ENCODE peak calls at places on chromosomes 7 and 10, in five cellular contexts. X is GM13976, C is SK-N-SH, W is tibial artery, Z is MCF 10A. E is an unnamed sample.

GRCh38 chr7:11843113-11843765 is 11.2 kb upstream of the THSD7A start:
- DNase-seq in X (no peak), C (no peak), W (no peak), Z (no peak), E (no peak)

GRCh38 chr10:93680414-93681047 is 21.9 kb downstream of the FRA10AC1 start:
- DNase-seq in X (peak), C (peak), W (no peak), Z (peak), E (peak)

GRCh38 chr10:32095116-32095733 is 39.0 kb upstream of the KIF5B start:
- DNase-seq in X (no peak), C (no peak), W (no peak), Z (peak), E (no peak)

GRCh38 chr7:85489498-85489897 is 302.6 kb upstream of the SEMA3D start:
- DNase-seq in X (no peak), C (no peak), W (no peak), Z (no peak), E (no peak)

GRCh38 chr10:129916506-129916995 is 47.5 kb downstream of the EBF3 start:
- DNase-seq in X (no peak), C (no peak), W (peak), Z (no peak), E (no peak)

GRCh38 chr7:104272767-104273384 is 55.5 kb upstream of the LHFPL3 start:
- DNase-seq in X (peak), C (peak), W (no peak), Z (peak), E (peak)

GRCh38 chr7:88253640-88254039 is 33.8 kb upstream of the SRI start:
- DNase-seq in X (no peak), C (no peak), W (no peak), Z (no peak), E (no peak)

GRCh38 chr10:88157981-88158465 is 294.6 kb downstream of the PTEN start:
- DNase-seq in X (no peak), C (no peak), W (no peak), Z (peak), E (peak)

GRCh38 chr10:32983333-32983909 is 25.4 kb upstream of the ITGB1 start:
- DNase-seq in X (no peak), C (peak), W (no peak), Z (peak), E (peak)

GRCh38 chr10:114716811-114717404 is 58.8 kb upstream of the ABLIM1 start:
- DNase-seq in X (no peak), C (no peak), W (no peak), Z (no peak), E (no peak)

GRCh38 chr10:92662852-92663251 is 26.9 kb upstream of the HHEX start:
- DNase-seq in X (no peak), C (no peak), W (no peak), Z (no peak), E (no peak)

GRCh38 chr10:60704480-60704879 is 73.8 kb upstream of the CDK1 start:
- DNase-seq in X (no peak), C (no peak), W (no peak), Z (no peak), E (no peak)

GRCh38 chr7:157875230-157876179 is 538.7 kb downstream of the DNAJB6 start:
- DNase-seq in X (no peak), C (peak), W (no peak), Z (no peak), E (no peak)

GRCh38 chr7:24980695-24981543 is 941 bp upstream of the OSBPL3 start:
- DNase-seq in X (peak), C (no peak), W (no peak), Z (peak), E (peak)

GRCh38 chr10:92082583-92083280 is 159.2 kb downstream of the BTAF1 start:
- DNase-seq in X (no peak), C (no peak), W (no peak), Z (peak), E (no peak)

GRCh38 chr7:6571160-6571779 is 6.0 kb upstream of the ZDHHC4 start:
- DNase-seq in X (no peak), C (no peak), W (no peak), Z (peak), E (no peak)

GRCh38 chr7:90503379-90503778 is 33.9 kb downstream of the PTTG1IP2 start:
- DNase-seq in X (no peak), C (no peak), W (no peak), Z (no peak), E (no peak)

GRCh38 chr7:5646846-5647245 is 134.6 kb downstream of the RNF216 start:
- DNase-seq in X (no peak), C (no peak), W (no peak), Z (peak), E (peak)

GRCh38 chr10:102515724-102516123 is 12.0 kb downstream of the SUFU start:
- DNase-seq in X (no peak), C (no peak), W (peak), Z (no peak), E (no peak)

GRCh38 chr10:49308881-49309280 is 9.9 kb downstream of the C10orf71 start:
- DNase-seq in X (no peak), C (no peak), W (no peak), Z (no peak), E (no peak)

GRCh38 chr10:124091646-124092269 is 1.6 kb downstream of the CHST15 start:
- DNase-seq in X (peak), C (peak), W (peak), Z (no peak), E (peak)

GRCh38 chr10:89235073-89235798 is 16.3 kb downstream of the LIPA start:
- DNase-seq in X (no peak), C (no peak), W (peak), Z (no peak), E (no peak)

GRCh38 chr7:137439829-137440433 is 96.4 kb upstream of the PTN start:
- DNase-seq in X (no peak), C (no peak), W (no peak), Z (no peak), E (no peak)

GRCh38 chr10:95660283-95660682 is 3.8 kb upstream of the ALDH18A1 start:
- DNase-seq in X (no peak), C (no peak), W (no peak), Z (peak), E (no peak)

GRCh38 chr10:101769541-101770180 is 6.3 kb downstream of the FGF8 start:
- DNase-seq in X (peak), C (peak), W (no peak), Z (no peak), E (no peak)

GRCh38 chr10:23171232-23171876 is 20.8 kb upstream of the PTF1A start:
- DNase-seq in X (peak), C (no peak), W (no peak), Z (peak), E (peak)

GRCh38 chr10:49333192-49333591 is 34.2 kb downstream of the C10orf71 start:
- DNase-seq in X (no peak), C (no peak), W (no peak), Z (no peak), E (no peak)

GRCh38 chr7:140081774-140082425 is 19.1 kb upstream of the PARP12 start:
- DNase-seq in X (no peak), C (no peak), W (no peak), Z (peak), E (no peak)

GRCh38 chr7:132112632-132113031 is 463.6 kb downstream of the PLXNA4 start:
- DNase-seq in X (no peak), C (no peak), W (no peak), Z (no peak), E (no peak)

GRCh38 chr7:141335164-141335563 is 216.0 kb upstream of the AGK start:
- DNase-seq in X (no peak), C (no peak), W (no peak), Z (no peak), E (no peak)
- TF ChIP-seq CTCF in X (no peak), C (no peak), W (no peak), Z (no peak), E (no peak)

GRCh38 chr10:119358140-119358512 is 150.8 kb downstream of the GRK5 start:
- DNase-seq in X (no peak), C (no peak), W (no peak), Z (no peak), E (no peak)

GRCh38 chr10:119358567-119358966 is 151.2 kb downstream of the GRK5 start:
- DNase-seq in X (no peak), C (no peak), W (no peak), Z (no peak), E (no peak)

GRCh38 chr10:119357389-119358139 is 150.2 kb downstream of the GRK5 start:
- DNase-seq in X (no peak), C (no peak), W (no peak), Z (no peak), E (no peak)

GRCh38 chr10:119353438-119353837 is 146.1 kb downstream of the GRK5 start:
- DNase-seq in X (no peak), C (no peak), W (no peak), Z (no peak), E (no peak)

DNA sequence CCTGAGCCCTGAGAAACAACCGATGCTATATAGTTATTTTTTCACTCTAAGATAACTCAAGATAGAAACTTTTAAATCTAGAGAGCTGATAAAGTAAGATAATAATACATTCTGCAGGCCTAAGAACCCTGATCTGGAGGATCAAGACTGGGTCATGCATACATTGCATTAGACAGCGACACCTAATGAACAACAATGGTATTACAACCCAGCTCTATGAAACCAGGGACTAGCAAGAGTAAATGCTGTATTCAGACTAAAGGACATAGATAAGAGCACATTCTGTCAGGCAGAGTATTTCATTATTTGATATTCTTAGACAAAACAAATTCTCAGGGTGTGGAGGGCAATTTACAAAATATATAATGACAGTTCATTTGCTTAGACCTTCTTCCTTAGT is 148.6 kb downstream of the GRK5 start:
- DNase-seq in X (no peak), C (no peak), W (no peak), Z (no peak), E (no peak)
- TF ChIP-seq CTCF in X (no peak), C (peak), W (peak), Z (peak), E (no peak)

GRCh38 chr10:78599122-78599853 is 469.5 kb upstream of the ZMIZ1 start:
- DNase-seq in X (no peak), C (no peak), W (no peak), Z (no peak), E (no peak)
- TF ChIP-seq CTCF in X (peak), C (no peak), W (no peak), Z (no peak), E (no peak)

GRCh38 chr10:8052970-8053445 is 1.5 kb upstream of the GATA3 start:
- DNase-seq in X (no peak), C (no peak), W (no peak), Z (no peak), E (no peak)
- TF ChIP-seq CTCF in X (no peak), C (peak), W (peak), Z (no peak), E (no peak)

DNA sequence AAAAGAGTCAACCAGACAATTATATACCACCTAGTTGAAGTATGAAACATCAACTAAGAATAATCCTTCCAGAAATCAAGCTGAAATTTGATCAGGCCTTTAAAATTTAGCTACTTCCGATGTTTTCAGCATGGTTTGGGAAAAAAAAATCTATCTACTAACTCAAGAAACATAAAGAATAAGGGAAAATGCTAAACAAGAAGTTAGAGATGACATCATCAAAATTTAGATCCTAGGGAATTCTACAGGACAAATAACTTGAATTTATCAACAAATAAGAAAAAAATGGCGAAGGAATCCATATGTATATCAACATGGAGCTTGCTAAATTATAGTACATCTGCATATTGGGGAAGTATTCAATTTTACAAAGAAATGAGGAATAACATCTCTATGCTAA is 36.3 kb downstream of the HYAL4 start:
- DNase-seq in X (no peak), C (no peak), W (no peak), Z (no peak), E (no peak)
- TF ChIP-seq CTCF in X (no peak), C (no peak), W (no peak), Z (no peak), E (no peak)

GRCh38 chr10:69075431-69075830 is 12.5 kb upstream of the SRGN start:
- DNase-seq in X (no peak), C (no peak), W (no peak), Z (no peak), E (no peak)
- TF ChIP-seq CTCF in X (no peak), C (no peak), W (no peak), Z (no peak), E (no peak)

E was measured in RWPE1.